ENCODE peak calls at places on chromosomes 4 and X, in five cellular contexts. H is amygdala, F is AG09309, A is GM06990, B is NCI-H1417 treated with DMSO at 0.1 percent for 48 hours. Z is an unnamed sample.

GRCh38 chrX:63754141-63754859 is 30.7 kb downstream of the ARHGEF9 start:
- DNase-seq in H (peak), F (no peak), A (no peak), B (no peak), Z (no peak)

GRCh38 chr4:3375688-3376087 is 66.1 kb upstream of the HGFAC start:
- DNase-seq in H (no peak), F (peak), A (no peak), B (no peak), Z (peak)

GRCh38 chr4:153257151-153257620 is 52.9 kb downstream of the TRIM2 start:
- DNase-seq in H (peak), F (peak), A (no peak), B (no peak), Z (peak)

GRCh38 chr4:139144161-139144859 is 32.7 kb downstream of the ELF2 start:
- DNase-seq in H (no peak), F (peak), A (no peak), B (no peak), Z (peak)

GRCh38 chr4:106034205-106034604 is 138.9 kb downstream of the NPNT start:
- DNase-seq in H (no peak), F (no peak), A (no peak), B (no peak), Z (no peak)

GRCh38 chr4:23878912-23879732 is 10.7 kb downstream of the PPARGC1A start:
- DNase-seq in H (no peak), F (no peak), A (no peak), B (no peak), Z (no peak)

GRCh38 chr4:149164282-149164681 is 651.4 kb downstream of the IQCM start:
- DNase-seq in H (no peak), F (peak), A (no peak), B (no peak), Z (peak)

GRCh38 chrX:131764224-131764623 is 220.3 kb downstream of the OR13H1 start:
- DNase-seq in H (no peak), F (no peak), A (no peak), B (no peak), Z (no peak)

GRCh38 chr4:136731025-136731424 is 801.3 kb downstream of the PCDH18 start:
- DNase-seq in H (no peak), F (no peak), A (no peak), B (no peak), Z (no peak)

GRCh38 chr4:27176400-27176799 is 315.8 kb downstream of the STIM2 start:
- DNase-seq in H (peak), F (peak), A (no peak), B (peak), Z (no peak)

GRCh38 chr4:163107754-163108153 is 58.9 kb downstream of the NAF1 start:
- DNase-seq in H (no peak), F (no peak), A (peak), B (no peak), Z (no peak)

GRCh38 chrX:72158773-72159172 is 22.8 kb upstream of the PIN4 start:
- DNase-seq in H (no peak), F (no peak), A (no peak), B (no peak), Z (no peak)

GRCh38 chrX:12975999-12976558 is 1.2 kb downstream of the TMSB4X start:
- DNase-seq in H (no peak), F (no peak), A (peak), B (no peak), Z (no peak)

GRCh38 chr4:41526628-41527027 is 11.3 kb upstream of the LIMCH1 start:
- DNase-seq in H (no peak), F (no peak), A (no peak), B (no peak), Z (no peak)

GRCh38 chr4:114163051-114163450 is 183.6 kb upstream of the ARSJ start:
- DNase-seq in H (no peak), F (no peak), A (no peak), B (no peak), Z (no peak)

GRCh38 chrX:136767104-136767941 is 13.4 kb downstream of the ARHGEF6 start:
- DNase-seq in H (peak), F (no peak), A (peak), B (no peak), Z (no peak)

GRCh38 chr4:89788243-89789072 is 48.5 kb downstream of the SNCA start:
- DNase-seq in H (no peak), F (no peak), A (no peak), B (no peak), Z (no peak)

GRCh38 chr4:15961778-15962510 is 1.0 kb downstream of the FGFBP2 start:
- DNase-seq in H (no peak), F (no peak), A (no peak), B (no peak), Z (no peak)

GRCh38 chrX:25019707-25020390 is 4.1 kb upstream of the ARX start:
- DNase-seq in H (no peak), F (no peak), A (no peak), B (peak), Z (no peak)

GRCh38 chrX:121823406-121823805 is 776.0 kb downstream of the GLUD2 start:
- DNase-seq in H (no peak), F (no peak), A (no peak), B (no peak), Z (no peak)

GRCh38 chr4:52873191-52873590 is 11.1 kb downstream of the RASL11B start:
- DNase-seq in H (no peak), F (no peak), A (no peak), B (no peak), Z (no peak)

GRCh38 chrX:137568741-137569469 is 3.0 kb downstream of the ZIC3 start:
- DNase-seq in H (no peak), F (no peak), A (no peak), B (peak), Z (no peak)

GRCh38 chr4:153522800-153523089 is 56.6 kb downstream of the TMEM131L start:
- DNase-seq in H (no peak), F (no peak), A (peak), B (no peak), Z (no peak)

GRCh38 chr4:38673109-38673978 is 9.3 kb downstream of the KLF3 start:
- DNase-seq in H (no peak), F (no peak), A (no peak), B (no peak), Z (no peak)

GRCh38 chrX:44483965-44484606 is 58.6 kb downstream of the FUNDC1 start:
- DNase-seq in H (no peak), F (no peak), A (no peak), B (no peak), Z (no peak)

GRCh38 chr4:166657261-166657660 is 577.0 kb downstream of the SPOCK3 start:
- DNase-seq in H (no peak), F (no peak), A (no peak), B (no peak), Z (no peak)

Z was measured in AG04450.